ENCODE peak calls at places on chromosome 2, in six cellular contexts. L is PC-3, N is heart left ventricle, P is tibial artery, S is hepatocyte, A is pancreas. X is an unnamed sample. For H3K27me3 and H3K4me1, the result is how much of the 10 kb centered on the place peaks cover.

GRCh38 chr2:199830531-199830930 is 20.5 kb downstream of the FTCDNL1 start:
- DNase-seq in A (no peak), P (no peak), N (no peak), L (no peak), S (no peak), X (no peak)

GRCh38 chr2:109711230-109712125 is 82.6 kb upstream of the RGPD5 start:
- DNase-seq in N (no peak), L (no peak), S (no peak), A (no peak), P (no peak), X (no peak)

GRCh38 chr2:224933416-224933815 is 108.9 kb downstream of the DOCK10 start:
- DNase-seq in L (no peak), A (no peak), N (no peak), P (no peak), S (no peak), X (no peak)

GRCh38 chr2:129806317-129806716 is 173.1 kb upstream of the RAB6C start:
- DNase-seq in L (no peak), P (no peak), N (no peak), S (no peak), A (no peak), X (no peak)

GRCh38 chr2:70639841-70640448 is 86.3 kb upstream of the TGFA start:
- DNase-seq in N (no peak), S (no peak), P (no peak), L (no peak), A (no peak), X (no peak)

GRCh38 chr2:174450021-174450816 is 36.6 kb downstream of the GPR155 start:
- DNase-seq in A (no peak), S (no peak), P (no peak), N (no peak), L (no peak), X (no peak)

GRCh38 chr2:196875414-196875813 is 51.1 kb downstream of the PGAP1 start:
- DNase-seq in P (no peak), L (no peak), A (no peak), S (no peak), N (no peak), X (no peak)

GRCh38 chr2:194603429-194603828 is 1053.6 kb upstream of the SLC39A10 start:
- DNase-seq in L (no peak), A (no peak), S (no peak), P (no peak), N (no peak), X (no peak)

GRCh38 chr2:118856978-118857676 is 9.7 kb upstream of the EN1 start:
- DNase-seq in P (no peak), N (no peak), A (no peak), L (no peak), S (no peak), X (no peak)

GRCh38 chr2:196112408-196113039 is 43.9 kb upstream of the DNAH7 start:
- DNase-seq in A (no peak), L (peak), P (no peak), N (no peak), S (no peak), X (no peak)

GRCh38 chr2:232476045-232476444 is 11.6 kb downstream of the ECEL1 start:
- DNase-seq in P (no peak), L (no peak), A (no peak), N (no peak), S (no peak), X (no peak)

GRCh38 chr2:70501728-70502127 is 51.9 kb downstream of the TGFA start:
- DNase-seq in L (no peak), A (no peak), S (no peak), P (no peak), N (no peak), X (no peak)

GRCh38 chr2:97754690-97755346 is 41.4 kb downstream of the ZAP70 start:
- DNase-seq in N (no peak), S (no peak), L (no peak), P (no peak), A (no peak), X (no peak)

GRCh38 chr2:95314964-95315611 is 17.9 kb downstream of the KCNIP3 start:
- DNase-seq in A (peak), N (no peak), P (no peak), S (peak), L (peak), X (no peak)

GRCh38 chr2:200467806-200468686 is 41.8 kb downstream of the KCTD18 start:
- DNase-seq in N (no peak), S (no peak), P (no peak), A (no peak), L (no peak), X (no peak)

GRCh38 chr2:229044581-229044980 is 226.5 kb downstream of the PID1 start:
- DNase-seq in N (no peak), A (no peak), L (no peak), S (no peak), P (no peak), X (no peak)

GRCh38 chr2:43106767-43107527 is 119.5 kb downstream of the ZFP36L2 start:
- DNase-seq in N (peak), P (no peak), L (no peak), S (peak), A (no peak), X (no peak)

GRCh38 chr2:138504546-138505239 is 3.1 kb downstream of the SPOPL start:
- DNase-seq in A (no peak), S (no peak), N (no peak), L (no peak), P (no peak), X (no peak)

GRCh38 chr2:8819194-8819593 is 18.2 kb downstream of the KIDINS220 start:
- DNase-seq in N (no peak), P (no peak), L (peak), A (no peak), S (no peak), X (no peak)

GRCh38 chr2:201440182-201440581 is 11.1 kb downstream of the TRAK2 start:
- DNase-seq in N (peak), L (peak), A (peak), P (no peak), S (peak), X (no peak)

GRCh38 chr2:238120463-238121298 is 17.8 kb upstream of the KLHL30 start:
- DNase-seq in S (no peak), P (no peak), A (no peak), N (no peak), L (no peak), X (no peak)

GRCh38 chr2:189534854-189535253 is 45.7 kb downstream of the SLC40A1 start:
- DNase-seq in A (no peak), P (no peak), L (peak), N (no peak), S (no peak), X (no peak)

GRCh38 chr2:185835974-185836373 is 97.4 kb downstream of the FSIP2 start:
- DNase-seq in N (no peak), S (no peak), A (no peak), P (no peak), L (no peak), X (no peak)

GRCh38 chr2:217247511-217247910 is 387.6 kb upstream of the TNP1 start:
- DNase-seq in A (no peak), N (no peak), P (peak), L (no peak), S (no peak), X (no peak)

GRCh38 chr2:223475901-223476300 is 126.3 kb downstream of the SCG2 start:
- DNase-seq in S (no peak), A (no peak), N (no peak), L (no peak), P (no peak), X (no peak)

GRCh38 chr2:99140056-99140859 is 1.2 kb upstream of the C2orf15 start:
- DNase-seq in P (no peak), N (no peak), A (no peak), S (no peak), L (peak), X (no peak)

GRCh38 chr2:75787532-75788132 is 76.9 kb upstream of the GCFC2 start:
- DNase-seq in A (no peak), N (no peak), L (peak), P (no peak), S (peak), X (no peak)

GRCh38 chr2:56175779-56176178 is 8.0 kb upstream of the CCDC85A start:
- DNase-seq in N (no peak), L (no peak), S (no peak), P (no peak), A (no peak), X (no peak)

GRCh38 chr2:137168564-137168963 is 403.2 kb downstream of the THSD7B start:
- DNase-seq in P (no peak), N (no peak), L (peak), A (no peak), S (no peak), X (no peak)

GRCh38 chr2:29053223-29053622 is 21.1 kb downstream of the PCARE start:
- DNase-seq in L (peak), N (no peak), P (no peak), S (no peak), A (no peak), X (no peak)

GRCh38 chr2:9287400-9288059 is 80.9 kb downstream of the ASAP2 start:
- DNase-seq in P (no peak), A (no peak), S (peak), L (peak), N (no peak), X (no peak)

GRCh38 chr2:206045251-206045650 is 40.7 kb downstream of the INO80D start:
- DNase-seq in P (no peak), L (no peak), N (no peak), A (no peak), S (no peak), X (no peak)

GRCh38 chr2:67650292-67651133 is 253.4 kb downstream of the ETAA1 start:
- DNase-seq in N (peak), A (peak), L (peak), P (peak), S (peak), X (no peak)

GRCh38 chr2:24010477-24011277 is 792 bp downstream of the MFSD2B start:
- DNase-seq in N (no peak), A (no peak), S (no peak), L (no peak), P (no peak), X (no peak)
- H3K27me3 ChIP-seq in N (under half), A (under half), S (under half), L (under half), P (under half), X (under half)

GRCh38 chr2:63853527-63854310 is 12.0 kb downstream of the UGP2 start:
- DNase-seq in S (no peak), N (no peak), A (no peak), L (no peak), P (no peak), X (no peak)
- H3K4me1 ChIP-seq in S (under half), N (under half), A (under half), L (under half), P (half or more), X (half or more)

GRCh38 chr2:219018726-219019125 is 22.6 kb downstream of the CFAP65 start:
- DNase-seq in S (no peak), P (no peak), A (no peak), N (no peak), L (no peak), X (no peak)

GRCh38 chr2:219016721-219017120 is 23.5 kb upstream of the CRYBA2 start:
- DNase-seq in S (no peak), P (no peak), N (no peak), A (no peak), L (no peak), X (no peak)

GRCh38 chr2:219019436-219019835 is 21.9 kb downstream of the CFAP65 start:
- DNase-seq in A (no peak), S (no peak), N (no peak), L (no peak), P (no peak), X (no peak)

GRCh38 chr2:219018286-219018685 is 23.0 kb downstream of the CFAP65 start:
- DNase-seq in P (no peak), L (no peak), N (no peak), S (no peak), A (no peak), X (no peak)

GRCh38 chr2:219017166-219017931 is 24.0 kb downstream of the CFAP65 start:
- DNase-seq in A (no peak), N (no peak), L (no peak), P (no peak), S (no peak), X (no peak)
- TF ChIP-seq CTCF in A (no peak), N (no peak), L (no peak), P (no peak), S (no peak), X (no peak)

DNA sequence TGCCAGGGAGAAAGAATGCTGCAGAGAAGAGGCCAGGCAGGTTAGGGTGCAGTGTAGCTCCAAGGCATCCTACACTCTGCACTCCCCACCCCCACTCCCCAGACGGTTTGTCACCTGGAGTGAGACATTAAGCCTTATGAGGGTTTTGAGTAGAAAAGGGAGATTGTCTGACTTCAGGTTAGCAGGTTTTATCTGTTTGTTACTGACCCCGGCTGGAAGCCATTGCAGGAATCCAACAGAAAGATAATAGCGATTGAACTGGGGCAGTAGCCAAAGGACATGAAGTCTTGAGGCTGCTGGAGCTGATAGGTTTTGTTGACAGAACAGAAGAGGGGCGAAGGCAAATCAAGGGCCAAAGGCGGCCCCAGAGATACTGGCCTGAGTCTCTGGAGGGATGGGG is 36.0 kb upstream of the OR6B3 start:
- DNase-seq in A (no peak), N (no peak), S (no peak), L (no peak), P (no peak), X (no peak)
- H3K27me3 ChIP-seq in A (under half), N (under half), S (under half), L (half or more), P (under half), X (under half)

GRCh38 chr2:234991793-234992192 is 40.0 kb downstream of the SH3BP4 start:
- DNase-seq in S (no peak), N (no peak), L (no peak), P (no peak), A (no peak), X (no peak)

GRCh38 chr2:234992624-234993349 is 41.0 kb downstream of the SH3BP4 start:
- DNase-seq in S (no peak), L (no peak), A (no peak), N (no peak), P (no peak), X (no peak)

GRCh38 chr2:234992196-234992595 is 40.4 kb downstream of the SH3BP4 start:
- DNase-seq in S (no peak), N (no peak), P (no peak), A (no peak), L (no peak), X (no peak)

GRCh38 chr2:234990300-234990699 is 38.5 kb downstream of the SH3BP4 start:
- DNase-seq in N (no peak), S (no peak), P (no peak), L (no peak), A (no peak), X (no peak)

DNA sequence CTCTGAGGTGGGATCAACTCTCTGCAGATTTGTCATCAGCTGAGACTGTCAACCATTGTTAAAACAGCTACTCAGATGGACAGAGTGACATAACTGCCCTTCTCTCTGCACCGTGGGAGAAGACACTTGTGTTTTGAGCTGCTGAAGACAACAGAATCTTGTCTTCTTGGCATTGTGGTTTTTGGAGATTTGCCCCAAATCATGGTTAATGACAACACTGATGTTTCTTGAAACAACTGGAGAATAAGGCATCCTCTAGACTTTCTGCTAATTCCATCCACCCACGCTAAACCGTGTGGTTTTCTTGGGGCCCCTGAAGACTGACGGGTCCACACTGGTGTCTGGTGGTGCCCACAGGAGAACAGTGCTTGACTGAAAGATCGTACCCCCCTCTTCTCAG is 39.5 kb downstream of the SH3BP4 start:
- DNase-seq in N (no peak), P (no peak), A (no peak), S (no peak), L (no peak), X (no peak)
- H3K4me1 ChIP-seq in N (under half), P (half or more), A (half or more), S (under half), L (under half), X (under half)

GRCh38 chr2:48530033-48530804 is at the start of gene STON1:
- DNase-seq in L (peak), A (peak), P (peak), N (peak), S (peak), X (no peak)
- TF ChIP-seq CTCF in L (no peak), A (no peak), P (no peak), N (no peak), S (no peak), X (no peak)

DNA sequence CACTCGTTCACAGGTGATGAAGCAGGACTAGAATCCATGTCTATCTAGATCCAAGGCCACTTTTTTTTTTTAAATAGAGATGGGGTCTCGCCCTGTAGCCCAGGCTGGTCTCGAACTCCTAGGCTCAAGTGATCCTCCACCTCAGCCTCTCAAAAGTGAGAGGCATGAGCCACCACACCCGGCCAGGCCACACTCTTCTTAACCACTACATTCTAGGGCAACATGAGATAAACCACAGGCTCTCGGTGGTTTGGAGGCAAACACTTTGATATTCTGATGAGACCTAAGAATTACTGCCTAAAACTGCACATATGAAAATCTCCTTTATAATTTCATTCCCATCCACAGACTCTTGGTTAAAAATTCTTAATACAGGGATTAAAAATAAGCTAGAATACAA is 51.8 kb downstream of the USP34 start:
- DNase-seq in A (no peak), N (no peak), S (no peak), P (no peak), L (no peak), X (no peak)
- H3K27me3 ChIP-seq in A (under half), N (under half), S (under half), P (under half), L (under half), X (under half)

DNA sequence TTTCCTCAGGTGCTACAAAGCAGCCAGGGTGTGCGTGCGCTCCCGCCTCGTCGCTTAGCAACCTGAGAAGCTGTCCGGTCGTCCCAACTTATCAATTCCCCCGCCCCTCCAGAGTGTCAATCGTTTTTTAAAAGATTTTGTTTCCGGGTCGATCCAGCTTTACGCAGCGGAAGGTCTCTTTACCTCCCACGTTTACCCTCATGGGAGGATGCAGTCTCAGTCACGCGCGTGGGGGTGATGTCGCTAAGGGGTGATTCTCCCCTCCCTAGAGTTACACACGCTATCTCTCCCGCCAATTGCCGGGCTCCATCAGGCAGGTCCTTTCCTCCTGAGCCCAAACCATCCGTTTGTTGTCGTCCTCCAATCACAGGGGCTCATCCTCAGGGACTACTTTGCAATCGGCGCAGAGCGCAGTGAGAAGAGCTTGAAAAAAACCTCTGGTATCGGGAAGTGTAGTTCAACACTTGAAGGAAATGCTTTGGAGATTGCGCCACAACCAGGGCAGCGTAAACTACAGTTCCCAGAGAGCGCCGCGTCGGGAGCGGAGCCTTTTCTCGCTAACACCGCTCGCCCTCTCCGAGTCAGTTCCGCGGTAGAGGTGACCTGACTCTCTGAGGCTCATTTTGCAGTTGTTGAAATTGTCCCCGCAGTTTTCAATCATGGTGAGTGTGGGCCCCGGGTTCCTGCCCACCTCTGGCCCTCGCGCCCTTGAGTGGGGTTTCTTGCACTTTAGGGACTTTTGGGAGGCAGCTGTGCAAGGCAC is at the start of the genes MDH1 and WDPCP:
- DNase-seq in S (peak), A (peak), L (peak), N (peak), P (peak), X (peak)
- H3K4me1 ChIP-seq in S (under half), A (under half), L (under half), N (under half), P (under half), X (under half)